ENCODE peak calls at places on chromosomes 6 and 20, in four cellular contexts. M is HL-60, U is K562, W is GM12878. V is an unnamed sample.

GRCh38 chr6:3228791-3229565 is 1.5 kb upstream of the TUBB2B start:
- DNase-seq in U (peak; percentile 28), M (no peak), W (no peak), V (no peak)

GRCh38 chr6:24780206-24780605 is 5.5 kb downstream of the GMNN start:
- DNase-seq in M (no peak), U (no peak), W (no peak), V (no peak)

GRCh38 chr6:43516367-43516696 is 394 bp downstream of the YIPF3 start:
- DNase-seq in U (no peak), W (no peak), M (no peak), V (no peak)

GRCh38 chr20:59835448-59836395 is 97.7 kb downstream of the SYCP2 start:
- DNase-seq in U (no peak), W (no peak), M (no peak), V (no peak)

GRCh38 chr20:52425253-52425652 is 233.7 kb upstream of the ZFP64 start:
- DNase-seq in U (no peak), M (no peak), W (no peak), V (no peak)

GRCh38 chr6:125014157-125014957 is 52.1 kb downstream of the RNF217 start:
- DNase-seq in U (no peak), W (no peak), M (no peak), V (no peak)

GRCh38 chr6:74870403-74870802 is 335.4 kb downstream of the COL12A1 start:
- DNase-seq in U (no peak), W (no peak), M (no peak), V (no peak)

GRCh38 chr20:45336530-45337366 is 11.5 kb downstream of the SDC4 start:
- DNase-seq in W (no peak), U (no peak), M (no peak), V (no peak)

GRCh38 chr6:159422041-159422984 is 253.1 kb downstream of the FNDC1 start:
- DNase-seq in W (no peak), U (no peak), M (no peak), V (no peak)

GRCh38 chr20:11170025-11170424 is 496.2 kb upstream of the JAG1 start:
- DNase-seq in U (no peak), W (no peak), M (no peak), V (no peak)

GRCh38 chr20:33434434-33434833 is 9.1 kb downstream of the SNTA1 start:
- DNase-seq in U (no peak), W (no peak), M (no peak), V (no peak)

GRCh38 chr20:61297491-61297890 is 45.4 kb downstream of the CDH4 start:
- DNase-seq in U (no peak), M (no peak), W (no peak), V (no peak)

DNA sequence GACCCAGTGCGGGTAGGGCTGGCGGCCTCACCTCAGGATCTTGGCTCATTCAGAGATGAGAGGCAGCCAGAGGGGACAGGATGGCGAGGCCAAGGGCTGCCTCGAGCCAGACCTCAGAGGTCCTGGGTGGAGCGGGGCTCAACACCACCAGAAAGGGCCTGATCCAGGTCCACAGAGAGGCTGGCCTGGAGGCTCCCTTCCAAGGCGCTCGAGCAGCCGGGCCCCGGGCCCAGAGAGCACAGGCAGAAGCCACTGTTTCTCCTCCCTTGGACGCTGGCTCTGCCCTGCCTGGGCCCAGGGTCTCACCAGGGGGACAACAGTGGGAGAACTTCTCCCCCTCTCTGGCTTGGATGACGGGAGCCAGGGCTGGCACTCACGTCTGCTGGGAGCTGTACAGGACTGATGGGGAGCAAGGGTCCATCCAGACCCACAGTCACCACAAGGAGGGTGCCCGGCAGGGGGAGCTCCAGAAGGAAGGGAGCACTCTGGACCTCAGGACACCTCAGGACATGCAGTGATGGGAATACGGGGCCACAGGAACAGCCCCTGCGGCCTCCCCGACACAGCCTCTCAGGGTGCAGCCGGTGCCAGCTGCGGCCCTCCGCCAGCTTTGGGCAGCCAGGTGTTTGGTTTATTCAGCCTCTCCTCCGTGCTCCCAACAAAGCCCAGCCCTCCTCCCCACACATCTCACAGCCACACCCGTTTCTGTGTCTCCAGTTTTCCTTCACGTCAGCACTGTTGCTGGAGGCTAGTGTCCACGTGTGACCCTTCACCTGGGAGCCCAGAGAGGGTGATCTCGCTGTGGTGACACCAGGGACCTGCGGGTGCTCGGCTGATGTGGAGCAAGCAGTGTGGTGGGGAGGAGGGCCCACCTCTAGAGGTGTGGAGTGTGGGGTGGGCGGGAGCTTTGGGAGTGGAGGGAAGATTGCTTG is 8.7 kb downstream of the RPS21 start:
- DNase-seq in M (no peak), W (no peak), U (no peak), V (no peak)
- TF ChIP-seq SPI1 in M (no peak), W (no peak), U (no peak), V (no peak)

GRCh38 chr6:21208796-21209186 is 384.8 kb upstream of the SOX4 start:
- DNase-seq in W (no peak), U (no peak), M (peak; percentile 24), V (no peak)
- TF ChIP-seq SPI1 in W (no peak), U (no peak), M (no peak), V (no peak)

DNA sequence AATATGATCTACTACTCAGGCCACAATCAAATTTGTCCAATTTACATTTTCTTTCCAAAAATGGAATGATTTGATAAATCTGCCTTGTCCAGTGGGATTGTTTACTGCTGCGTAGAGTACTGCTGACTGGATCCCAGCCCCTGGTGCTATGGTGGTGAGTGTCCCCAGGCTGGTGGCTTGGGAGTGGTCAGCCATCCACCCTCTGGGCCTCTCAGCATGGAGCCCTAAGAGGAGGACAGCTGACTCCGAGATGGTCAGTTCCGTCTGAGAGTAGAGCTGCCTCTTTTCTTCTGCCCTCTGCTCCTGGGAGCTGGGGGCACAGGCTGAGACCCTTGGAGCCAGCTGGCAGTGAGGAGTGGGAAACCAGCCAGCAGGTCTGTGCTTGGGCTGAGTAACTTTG is 22.7 kb downstream of the PRDM13 start:
- DNase-seq in U (no peak), W (no peak), M (no peak), V (no peak)
- TF ChIP-seq SPI1 in U (no peak), W (no peak), M (no peak), V (no peak)

DNA sequence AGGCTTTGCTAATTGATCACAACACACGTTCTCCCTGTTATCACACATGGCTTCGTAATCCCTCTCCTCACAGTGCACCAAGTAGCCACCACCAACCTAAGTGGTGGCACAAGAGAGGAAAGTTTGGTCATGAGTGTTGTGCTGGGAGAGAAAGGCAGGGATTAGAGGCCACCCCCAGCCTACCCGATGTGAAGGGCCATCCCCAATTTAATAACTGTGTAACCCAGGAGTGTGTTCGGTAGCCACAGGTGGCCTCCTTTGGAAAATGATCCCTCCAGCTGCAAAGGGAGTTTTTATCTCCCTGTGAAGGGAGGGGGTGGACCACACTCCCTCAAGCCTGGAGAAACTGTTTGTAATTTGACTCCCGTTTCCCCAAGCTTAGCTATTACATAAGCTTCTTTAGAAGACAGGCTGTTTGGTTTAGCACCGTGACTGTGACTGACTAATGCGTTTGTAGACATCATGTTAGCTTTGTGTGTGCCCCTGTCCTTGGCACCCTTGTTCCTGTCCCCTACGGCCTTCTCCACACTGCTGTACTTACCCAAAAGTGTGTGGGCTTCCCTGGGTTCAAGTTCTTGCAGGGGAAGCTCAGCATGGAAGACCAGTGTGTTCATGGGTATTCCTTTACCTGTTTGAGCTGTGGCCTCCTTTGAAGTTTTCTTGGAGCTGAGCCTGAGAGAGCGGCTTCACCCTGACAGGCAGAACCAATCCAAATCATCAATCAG is 20.6 kb downstream of the PPP1R16B start:
- DNase-seq in W (no peak), M (no peak), U (no peak), V (no peak)
- TF ChIP-seq SPI1 in W (no peak), M (no peak), U (no peak), V (no peak)

GRCh38 chr20:25376236-25376635 is 14.4 kb downstream of the ABHD12 start:
- DNase-seq in U (no peak), W (no peak), M (no peak), V (no peak)
- TF ChIP-seq SPI1 in U (no peak), W (no peak), M (no peak), V (no peak)

DNA sequence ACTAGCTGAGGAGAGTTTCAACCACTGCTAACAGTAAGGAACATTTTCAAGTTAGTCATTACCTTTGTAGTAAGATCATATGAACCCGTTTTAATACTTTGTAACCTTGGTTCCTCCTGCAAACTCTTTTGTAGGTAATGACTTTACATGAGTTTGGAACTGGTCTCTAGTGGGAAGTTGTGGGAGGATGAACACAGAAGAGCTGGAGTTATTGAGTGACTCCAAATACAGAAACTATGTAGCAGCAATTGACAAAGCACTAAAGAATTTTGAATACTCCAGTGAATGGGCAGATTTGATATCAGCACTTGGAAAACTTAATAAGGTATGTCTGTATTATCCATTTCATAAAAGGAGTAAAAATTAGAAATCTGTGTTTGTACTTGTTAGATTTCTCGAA is 29.3 kb downstream of the DOP1A start:
- DNase-seq in W (no peak), M (no peak), U (no peak), V (no peak)
- TF ChIP-seq SPI1 in W (no peak), M (no peak), U (no peak), V (no peak)

GRCh38 chr20:57030611-57031600 is 235.5 kb downstream of the BMP7 start:
- DNase-seq in W (no peak), M (no peak), U (no peak), V (no peak)
- TF ChIP-seq SPI1 in W (no peak), M (no peak), U (no peak), V (no peak)